ENCODE peak calls at places on chromosomes 13 and 19, in six cellular contexts. One of them, this sample, is unnamed.

GRCh38 chr13:50224534-50224933 is 209.3 kb downstream of the KCNRG start:
- DNase-seq in GM12891: no peak
- DNase-seq in H1: no peak
- DNase-seq in K562: no peak
- DNase-seq in HepG2: no peak
- DNase-seq in GM12878: no peak
- DNase-seq in this sample: no peak

GRCh38 chr19:34034318-34034846 is 137.9 kb upstream of the LSM14A start:
- DNase-seq in GM12891: no peak
- DNase-seq in H1: no peak
- DNase-seq in K562: no peak
- DNase-seq in HepG2: no peak
- DNase-seq in GM12878: no peak
- DNase-seq in this sample: no peak

GRCh38 chr13:23637813-23638212 is 67.6 kb downstream of the TNFRSF19 start:
- DNase-seq in GM12891: no peak
- DNase-seq in H1: no peak
- DNase-seq in K562: no peak
- DNase-seq in HepG2: no peak
- DNase-seq in GM12878: no peak
- DNase-seq in this sample: no peak

GRCh38 chr13:63497601-63498000 is 2082.0 kb upstream of the PCDH20 start:
- DNase-seq in GM12891: no peak
- DNase-seq in H1: no peak
- DNase-seq in K562: no peak
- DNase-seq in HepG2: no peak
- DNase-seq in GM12878: no peak
- DNase-seq in this sample: no peak

GRCh38 chr19:2512523-2513431 is 36.9 kb downstream of the GADD45B start:
- DNase-seq in GM12891: no peak
- DNase-seq in H1: no peak
- DNase-seq in K562: no peak
- DNase-seq in HepG2: no peak
- DNase-seq in GM12878: no peak
- DNase-seq in this sample: no peak

GRCh38 chr13:30268673-30269072 is 38.7 kb downstream of the KATNAL1 start:
- DNase-seq in GM12891: no peak
- DNase-seq in H1: no peak
- DNase-seq in K562: no peak
- DNase-seq in HepG2: no peak
- DNase-seq in GM12878: no peak
- DNase-seq in this sample: no peak

GRCh38 chr19:50679177-50680125 is 30.2 kb downstream of the C19orf81 start:
- DNase-seq in GM12891: peak
- DNase-seq in H1: no peak
- DNase-seq in K562: peak
- DNase-seq in HepG2: peak
- DNase-seq in GM12878: peak
- DNase-seq in this sample: peak

GRCh38 chr19:15722956-15723355 is 4.9 kb upstream of the OR10H2 start:
- DNase-seq in GM12891: no peak
- DNase-seq in H1: no peak
- DNase-seq in K562: no peak
- DNase-seq in HepG2: no peak
- DNase-seq in GM12878: no peak
- DNase-seq in this sample: no peak

GRCh38 chr13:95571941-95572340 is 19.4 kb downstream of the CLDN10 start:
- DNase-seq in GM12891: no peak
- DNase-seq in H1: no peak
- DNase-seq in K562: no peak
- DNase-seq in HepG2: no peak
- DNase-seq in GM12878: no peak
- DNase-seq in this sample: no peak

GRCh38 chr19:47765522-47766358 is 12.8 kb upstream of the SELENOW start:
- DNase-seq in GM12891: no peak
- DNase-seq in H1: no peak
- DNase-seq in K562: peak
- DNase-seq in HepG2: peak
- DNase-seq in GM12878: no peak
- DNase-seq in this sample: no peak

GRCh38 chr13:49690133-49690989 is 925 bp downstream of the EBPL start:
- DNase-seq in GM12891: peak
- DNase-seq in H1: no peak
- DNase-seq in K562: peak
- DNase-seq in HepG2: peak
- DNase-seq in GM12878: no peak
- DNase-seq in this sample: no peak

GRCh38 chr19:369256-369655 is 24.7 kb upstream of the MIER2 start:
- DNase-seq in GM12891: no peak
- DNase-seq in H1: no peak
- DNase-seq in K562: no peak
- DNase-seq in HepG2: no peak
- DNase-seq in GM12878: no peak
- DNase-seq in this sample: no peak

GRCh38 chr13:95168191-95168590 is 133.1 kb downstream of the ABCC4 start:
- DNase-seq in GM12891: no peak
- DNase-seq in H1: no peak
- DNase-seq in K562: no peak
- DNase-seq in HepG2: no peak
- DNase-seq in GM12878: no peak
- DNase-seq in this sample: no peak

GRCh38 chr13:95644611-95645052 is at the start of gene DZIP1:
- DNase-seq in GM12891: peak
- DNase-seq in H1: peak
- DNase-seq in K562: no peak
- DNase-seq in HepG2: peak
- DNase-seq in GM12878: no peak
- DNase-seq in this sample: no peak

GRCh38 chr19:51735759-51736449 is 12.1 kb upstream of the HAS1 start:
- DNase-seq in GM12891: no peak
- DNase-seq in H1: no peak
- DNase-seq in K562: no peak
- DNase-seq in HepG2: no peak
- DNase-seq in GM12878: no peak
- DNase-seq in this sample: no peak

GRCh38 chr13:85194482-85194881 is 604.7 kb downstream of the SLITRK6 start:
- DNase-seq in GM12891: no peak
- DNase-seq in H1: no peak
- DNase-seq in K562: no peak
- DNase-seq in HepG2: no peak
- DNase-seq in GM12878: no peak
- DNase-seq in this sample: no peak

GRCh38 chr19:48090281-48090802 is 20.3 kb downstream of the PLA2G4C start:
- DNase-seq in GM12891: no peak
- DNase-seq in H1: no peak
- DNase-seq in K562: no peak
- DNase-seq in HepG2: no peak
- DNase-seq in GM12878: no peak
- DNase-seq in this sample: no peak

GRCh38 chr19:38513762-38514167 is 80.3 kb downstream of the RYR1 start:
- DNase-seq in GM12891: no peak
- DNase-seq in H1: no peak
- DNase-seq in K562: no peak
- DNase-seq in HepG2: no peak
- DNase-seq in GM12878: no peak
- DNase-seq in this sample: no peak

GRCh38 chr13:43572601-43573360 is 214.0 kb downstream of the ENOX1 start:
- DNase-seq in GM12891: no peak
- DNase-seq in H1: no peak
- DNase-seq in K562: no peak
- DNase-seq in HepG2: no peak
- DNase-seq in GM12878: no peak
- DNase-seq in this sample: no peak

GRCh38 chr13:76161143-76161542 is 525.0 kb downstream of the LMO7 start:
- DNase-seq in GM12891: no peak
- DNase-seq in H1: no peak
- DNase-seq in K562: no peak
- DNase-seq in HepG2: no peak
- DNase-seq in GM12878: no peak
- DNase-seq in this sample: no peak

GRCh38 chr13:109256866-109257760 is 529.3 kb downstream of the IRS2 start:
- DNase-seq in GM12891: no peak
- DNase-seq in H1: no peak
- DNase-seq in K562: no peak
- DNase-seq in HepG2: peak
- DNase-seq in GM12878: no peak
- DNase-seq in this sample: no peak

GRCh38 chr13:38686635-38687245 is at the start of gene FREM2:
- DNase-seq in GM12891: no peak
- DNase-seq in H1: peak
- DNase-seq in K562: no peak
- DNase-seq in HepG2: no peak
- DNase-seq in GM12878: no peak
- DNase-seq in this sample: no peak

GRCh38 chr13:36999054-36999927 is at the start of gene ALG5:
- DNase-seq in GM12891: peak
- DNase-seq in H1: peak
- DNase-seq in K562: peak
- DNase-seq in HepG2: peak
- DNase-seq in GM12878: peak
- DNase-seq in this sample: peak

GRCh38 chr19:18205180-18205915 is 1.5 kb upstream of the RAB3A start:
- DNase-seq in GM12891: peak
- DNase-seq in H1: no peak
- DNase-seq in K562: peak
- DNase-seq in HepG2: no peak
- DNase-seq in GM12878: no peak
- DNase-seq in this sample: no peak

GRCh38 chr19:39499082-39499642 is 415 bp downstream of the DLL3 start:
- DNase-seq in GM12891: no peak
- DNase-seq in H1: no peak
- DNase-seq in K562: no peak
- DNase-seq in HepG2: no peak
- DNase-seq in GM12878: no peak
- DNase-seq in this sample: no peak

GRCh38 chr13:54486421-54487166 is 1458.0 kb downstream of the OLFM4 start:
- DNase-seq in GM12891: no peak
- DNase-seq in H1: no peak
- DNase-seq in K562: no peak
- DNase-seq in HepG2: no peak
- DNase-seq in GM12878: no peak
- DNase-seq in this sample: no peak

GRCh38 chr13:78719367-78719766 is 60.4 kb upstream of the OBI1 start:
- DNase-seq in GM12891: no peak
- DNase-seq in H1: no peak
- DNase-seq in K562: no peak
- DNase-seq in HepG2: no peak
- DNase-seq in GM12878: no peak
- DNase-seq in this sample: no peak
- TF ChIP-seq POLR2A in GM12891: no peak
- TF ChIP-seq POLR2A in H1: no peak
- TF ChIP-seq POLR2A in K562: no peak
- TF ChIP-seq POLR2A in HepG2: no peak
- TF ChIP-seq POLR2A in GM12878: no peak
- TF ChIP-seq POLR2A in this sample: no peak

GRCh38 chr19:4911786-4912672 is 2.7 kb downstream of the UHRF1 start:
- DNase-seq in GM12891: no peak
- DNase-seq in H1: peak
- DNase-seq in K562: peak
- DNase-seq in HepG2: peak
- DNase-seq in GM12878: no peak
- DNase-seq in this sample: no peak
- TF ChIP-seq POLR2AphosphoS5 in GM12891: no peak
- TF ChIP-seq POLR2AphosphoS5 in H1: no peak
- TF ChIP-seq POLR2AphosphoS5 in K562: no peak
- TF ChIP-seq POLR2AphosphoS5 in HepG2: no peak
- TF ChIP-seq POLR2AphosphoS5 in GM12878: no peak
- TF ChIP-seq POLR2AphosphoS5 in this sample: no peak

GRCh38 chr13:34412817-34413365 is 529.2 kb upstream of the NBEA start:
- DNase-seq in GM12891: no peak
- DNase-seq in H1: no peak
- DNase-seq in K562: no peak
- DNase-seq in HepG2: no peak
- DNase-seq in GM12878: no peak
- DNase-seq in this sample: no peak
- TF ChIP-seq TAF1 in GM12891: no peak
- TF ChIP-seq TAF1 in H1: no peak
- TF ChIP-seq TAF1 in K562: no peak
- TF ChIP-seq TAF1 in HepG2: no peak
- TF ChIP-seq TAF1 in GM12878: no peak
- TF ChIP-seq TAF1 in this sample: no peak

GRCh38 chr19:12918253-12918652 is 840 bp downstream of the SYCE2 start:
- DNase-seq in GM12891: no peak
- DNase-seq in H1: no peak
- DNase-seq in K562: no peak
- DNase-seq in HepG2: no peak
- DNase-seq in GM12878: no peak
- DNase-seq in this sample: no peak

GRCh38 chr19:12913011-12913561 is 6.0 kb downstream of the SYCE2 start:
- DNase-seq in GM12891: no peak
- DNase-seq in H1: no peak
- DNase-seq in K562: no peak
- DNase-seq in HepG2: peak
- DNase-seq in GM12878: no peak
- DNase-seq in this sample: no peak

DNA sequence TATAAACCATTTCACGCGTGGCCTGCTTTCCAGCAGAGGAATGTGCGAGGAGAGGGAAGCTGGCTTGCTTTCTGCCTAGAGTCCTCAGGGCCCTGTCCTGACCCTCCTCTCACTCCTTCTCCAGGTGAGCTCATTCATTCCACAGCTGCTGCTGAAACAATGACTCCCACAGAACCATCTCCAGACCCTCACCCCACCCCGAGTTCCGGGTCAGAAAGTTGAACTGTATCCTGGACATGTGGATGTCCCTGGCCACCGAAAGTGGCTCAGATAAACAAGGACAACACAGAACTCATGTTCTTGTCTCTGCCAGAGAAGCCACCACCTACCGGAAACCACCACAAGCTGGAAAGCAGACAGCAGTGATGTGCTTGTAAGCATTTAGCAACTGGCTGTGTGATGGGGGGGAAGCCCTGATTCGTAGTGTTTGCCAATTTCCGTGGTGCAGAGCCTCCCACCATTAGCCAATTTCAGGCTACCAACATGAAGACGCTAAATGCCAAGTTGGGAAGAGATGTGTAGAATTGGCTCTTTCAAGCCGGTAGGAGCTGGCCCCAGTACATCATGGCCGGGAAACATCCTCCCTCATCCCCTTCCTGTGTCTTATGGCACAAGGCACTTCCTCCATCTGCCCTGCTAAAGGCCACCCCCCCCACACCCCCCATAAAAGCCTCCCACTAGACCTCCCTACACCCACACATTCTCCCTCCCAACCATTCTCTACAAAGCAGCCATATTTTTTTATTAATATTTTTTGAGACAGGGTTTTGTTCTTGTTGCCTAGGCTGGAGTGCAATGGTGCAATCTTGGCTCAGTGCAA is 5.0 kb downstream of the SYCE2 start:
- DNase-seq in GM12891: peak
- DNase-seq in H1: no peak
- DNase-seq in K562: no peak
- DNase-seq in HepG2: peak
- DNase-seq in GM12878: no peak
- DNase-seq in this sample: no peak
- TF ChIP-seq POLR2A in GM12891: peak
- TF ChIP-seq POLR2A in H1: no peak
- TF ChIP-seq POLR2A in K562: no peak
- TF ChIP-seq POLR2A in HepG2: no peak
- TF ChIP-seq POLR2A in GM12878: peak
- TF ChIP-seq POLR2A in this sample: peak

This sample was measured in GM12892.